ENCODE peak calls at places on chromosomes 5 and 9, in five cellular contexts. D is NT2/D1, S is HS-27A, K is posterior vena cava, R is neuronal stem cell. Q is an unnamed sample.

GRCh38 chr5:177496111-177497010 is 1.0 kb downstream of the PDLIM7 start:
- DNase-seq in D (peak; percentile 85), S (no peak), K (peak; percentile 96), R (peak; percentile 89), Q (peak; percentile 53)

GRCh38 chr9:96140401-96141180 is 161.4 kb downstream of the HSD17B3 start:
- DNase-seq in D (no peak), S (no peak), K (no peak), R (no peak), Q (no peak)

GRCh38 chr5:181152406-181152805 is 5.0 kb downstream of the OR2V2 start:
- DNase-seq in D (no peak), S (no peak), K (no peak), R (no peak), Q (no peak)

GRCh38 chr5:129042306-129042705 is 52.2 kb upstream of the ISOC1 start:
- DNase-seq in D (no peak), S (no peak), K (no peak), R (no peak), Q (no peak)

GRCh38 chr5:73816656-73817420 is 190.8 kb downstream of the ARHGEF28 start:
- DNase-seq in D (no peak), S (no peak), K (no peak), R (no peak), Q (no peak)

GRCh38 chr9:79170643-79171042 is 401.1 kb upstream of the TLE4 start:
- DNase-seq in D (no peak), S (no peak), K (no peak), R (no peak), Q (no peak)

GRCh38 chr9:16521868-16522381 is 348.5 kb downstream of the BNC2 start:
- DNase-seq in D (no peak), S (no peak), K (no peak), R (no peak), Q (peak; percentile 58)

GRCh38 chr5:179338123-179338676 is 7.1 kb downstream of the ADAMTS2 start:
- DNase-seq in D (no peak), S (no peak), K (no peak), R (no peak), Q (no peak)

GRCh38 chr5:65441800-65442199 is 39.9 kb downstream of the ADAMTS6 start:
- DNase-seq in D (no peak), S (no peak), K (no peak), R (no peak), Q (no peak)

GRCh38 chr5:161403121-161403520 is 143.4 kb downstream of the GABRB2 start:
- DNase-seq in D (no peak), S (no peak), K (no peak), R (no peak), Q (no peak)

GRCh38 chr9:1978941-1979340 is 36.2 kb upstream of the SMARCA2 start:
- DNase-seq in D (no peak), S (no peak), K (no peak), R (no peak), Q (no peak)

GRCh38 chr5:35146386-35146785 is 83.9 kb downstream of the PRLR start:
- DNase-seq in D (peak; percentile 40), S (no peak), K (no peak), R (peak; percentile 2), Q (no peak)

GRCh38 chr5:131538177-131538593 is 96.8 kb downstream of the RAPGEF6 start:
- DNase-seq in D (no peak), S (no peak), K (no peak), R (no peak), Q (no peak)

GRCh38 chr5:83036991-83037390 is 40.2 kb downstream of the TMEM167A start:
- DNase-seq in D (no peak), S (no peak), K (no peak), R (no peak), Q (no peak)

GRCh38 chr9:18568969-18569368 is 95.0 kb downstream of the ADAMTSL1 start:
- DNase-seq in D (no peak), S (no peak), K (no peak), R (no peak), Q (no peak)

GRCh38 chr9:21919377-21920362 is 74.5 kb downstream of the CDKN2A start:
- DNase-seq in D (no peak), S (peak; percentile 20), K (no peak), R (no peak), Q (no peak)

GRCh38 chr9:128304971-128305288 is 17.3 kb downstream of the TRUB2 start:
- DNase-seq in D (no peak), S (no peak), K (no peak), R (no peak), Q (no peak)

GRCh38 chr5:58077966-58078365 is 381.9 kb downstream of the PLK2 start:
- DNase-seq in D (no peak), S (no peak), K (no peak), R (no peak), Q (no peak)